ENCODE peak calls at places on chromosomes 3 and 15, in six cellular contexts. One of them, this sample, is unnamed.

GRCh38 chr3:179068779-179069530 is 2.7 kb downstream of the ZMAT3 start:
- DNase-seq in mammary epithelial cell: no peak
- DNase-seq in colonic mucosa: peak
- DNase-seq in Caco-2: no peak
- DNase-seq in OCI-LY7: peak
- DNase-seq in GM12878: no peak
- DNase-seq in this sample: peak

GRCh38 chr15:83287541-83288027 is 3.1 kb upstream of the BNC1 start:
- DNase-seq in colonic mucosa: no peak
- DNase-seq in Caco-2: no peak
- DNase-seq in GM12878: no peak
- DNase-seq in OCI-LY7: no peak
- DNase-seq in mammary epithelial cell: peak
- DNase-seq in this sample: peak

GRCh38 chr15:32833323-32833944 is 115.6 kb downstream of the GREM1 start:
- DNase-seq in OCI-LY7: no peak
- DNase-seq in Caco-2: no peak
- DNase-seq in colonic mucosa: no peak
- DNase-seq in GM12878: no peak
- DNase-seq in mammary epithelial cell: peak
- DNase-seq in this sample: no peak

GRCh38 chr15:99578809-99579208 is 13.0 kb downstream of the MEF2A start:
- DNase-seq in mammary epithelial cell: no peak
- DNase-seq in Caco-2: no peak
- DNase-seq in GM12878: no peak
- DNase-seq in colonic mucosa: no peak
- DNase-seq in OCI-LY7: no peak
- DNase-seq in this sample: no peak

GRCh38 chr3:184680411-184680990 is 31.4 kb downstream of the MAGEF1 start:
- DNase-seq in Caco-2: no peak
- DNase-seq in mammary epithelial cell: no peak
- DNase-seq in GM12878: no peak
- DNase-seq in OCI-LY7: no peak
- DNase-seq in colonic mucosa: no peak
- DNase-seq in this sample: no peak

GRCh38 chr3:11059090-11059798 is 66.7 kb downstream of the SLC6A1 start:
- DNase-seq in colonic mucosa: peak
- DNase-seq in Caco-2: peak
- DNase-seq in mammary epithelial cell: peak
- DNase-seq in OCI-LY7: peak
- DNase-seq in GM12878: no peak
- DNase-seq in this sample: peak

GRCh38 chr15:65368300-65368617 is 9.5 kb downstream of the IGDCC3 start:
- DNase-seq in GM12878: no peak
- DNase-seq in OCI-LY7: no peak
- DNase-seq in mammary epithelial cell: no peak
- DNase-seq in Caco-2: no peak
- DNase-seq in colonic mucosa: no peak
- DNase-seq in this sample: no peak

GRCh38 chr3:56879453-56880224 is 77.9 kb upstream of the ARHGEF3 start:
- DNase-seq in OCI-LY7: no peak
- DNase-seq in colonic mucosa: no peak
- DNase-seq in mammary epithelial cell: peak
- DNase-seq in Caco-2: no peak
- DNase-seq in GM12878: no peak
- DNase-seq in this sample: peak

GRCh38 chr15:73792429-73792828 is 39.3 kb upstream of the INSYN1 start:
- DNase-seq in mammary epithelial cell: no peak
- DNase-seq in OCI-LY7: no peak
- DNase-seq in GM12878: no peak
- DNase-seq in Caco-2: no peak
- DNase-seq in colonic mucosa: no peak
- DNase-seq in this sample: no peak

GRCh38 chr3:24829011-24829581 is 334.4 kb upstream of the THRB start:
- DNase-seq in colonic mucosa: peak
- DNase-seq in mammary epithelial cell: no peak
- DNase-seq in Caco-2: no peak
- DNase-seq in GM12878: no peak
- DNase-seq in OCI-LY7: no peak
- DNase-seq in this sample: no peak

GRCh38 chr15:44034933-44035624 is 160.0 kb downstream of the FRMD5 start:
- DNase-seq in colonic mucosa: no peak
- DNase-seq in OCI-LY7: no peak
- DNase-seq in Caco-2: no peak
- DNase-seq in mammary epithelial cell: peak
- DNase-seq in GM12878: no peak
- DNase-seq in this sample: peak

GRCh38 chr3:99878005-99878404 is 60.3 kb downstream of the CMSS1 start:
- DNase-seq in Caco-2: no peak
- DNase-seq in mammary epithelial cell: peak
- DNase-seq in OCI-LY7: no peak
- DNase-seq in GM12878: no peak
- DNase-seq in colonic mucosa: no peak
- DNase-seq in this sample: peak

GRCh38 chr3:129017531-129017899 is 16.4 kb downstream of the EFCC1 start:
- DNase-seq in OCI-LY7: no peak
- DNase-seq in GM12878: no peak
- DNase-seq in mammary epithelial cell: no peak
- DNase-seq in Caco-2: no peak
- DNase-seq in colonic mucosa: no peak
- DNase-seq in this sample: no peak

GRCh38 chr3:177672252-177672911 is 475.1 kb upstream of the TBL1XR1 start:
- DNase-seq in mammary epithelial cell: no peak
- DNase-seq in colonic mucosa: no peak
- DNase-seq in Caco-2: peak
- DNase-seq in GM12878: no peak
- DNase-seq in OCI-LY7: no peak
- DNase-seq in this sample: no peak

GRCh38 chr3:189967254-189967865 is 153.3 kb downstream of the P3H2 start:
- DNase-seq in Caco-2: no peak
- DNase-seq in colonic mucosa: peak
- DNase-seq in mammary epithelial cell: peak
- DNase-seq in OCI-LY7: peak
- DNase-seq in GM12878: no peak
- DNase-seq in this sample: peak

GRCh38 chr15:69573815-69574472 is 121.3 kb downstream of the RPLP1 start:
- DNase-seq in colonic mucosa: no peak
- DNase-seq in OCI-LY7: no peak
- DNase-seq in GM12878: no peak
- DNase-seq in Caco-2: no peak
- DNase-seq in mammary epithelial cell: no peak
- DNase-seq in this sample: peak

GRCh38 chr3:155908086-155908485 is 37.6 kb downstream of the GMPS start:
- DNase-seq in colonic mucosa: no peak
- DNase-seq in mammary epithelial cell: no peak
- DNase-seq in OCI-LY7: no peak
- DNase-seq in Caco-2: no peak
- DNase-seq in GM12878: no peak
- DNase-seq in this sample: no peak

GRCh38 chr15:92715753-92716152 is 60.2 kb upstream of the FAM174B start:
- DNase-seq in OCI-LY7: no peak
- DNase-seq in GM12878: no peak
- DNase-seq in Caco-2: no peak
- DNase-seq in colonic mucosa: no peak
- DNase-seq in mammary epithelial cell: no peak
- DNase-seq in this sample: peak

GRCh38 chr3:133452603-133453313 is 52.9 kb downstream of the BFSP2 start:
- DNase-seq in mammary epithelial cell: no peak
- DNase-seq in colonic mucosa: no peak
- DNase-seq in OCI-LY7: no peak
- DNase-seq in GM12878: no peak
- DNase-seq in Caco-2: peak
- DNase-seq in this sample: no peak

GRCh38 chr3:53581671-53582070 is 87.3 kb downstream of the CACNA1D start:
- DNase-seq in mammary epithelial cell: peak
- DNase-seq in GM12878: no peak
- DNase-seq in Caco-2: no peak
- DNase-seq in OCI-LY7: no peak
- DNase-seq in colonic mucosa: no peak
- DNase-seq in this sample: no peak

GRCh38 chr15:62393196-62393595 is 228.1 kb upstream of the C2CD4B start:
- DNase-seq in GM12878: no peak
- DNase-seq in OCI-LY7: no peak
- DNase-seq in colonic mucosa: no peak
- DNase-seq in Caco-2: no peak
- DNase-seq in mammary epithelial cell: peak
- DNase-seq in this sample: no peak

GRCh38 chr3:16147226-16147625 is 27.3 kb upstream of the GALNT15 start:
- DNase-seq in GM12878: no peak
- DNase-seq in Caco-2: no peak
- DNase-seq in colonic mucosa: no peak
- DNase-seq in mammary epithelial cell: peak
- DNase-seq in OCI-LY7: no peak
- DNase-seq in this sample: peak

GRCh38 chr3:47583320-47584075 is 4.8 kb upstream of the CSPG5 start:
- DNase-seq in OCI-LY7: no peak
- DNase-seq in GM12878: no peak
- DNase-seq in colonic mucosa: no peak
- DNase-seq in Caco-2: no peak
- DNase-seq in mammary epithelial cell: peak
- DNase-seq in this sample: no peak

GRCh38 chr3:166248784-166249183 is 411.6 kb upstream of the BCHE start:
- DNase-seq in mammary epithelial cell: no peak
- DNase-seq in GM12878: no peak
- DNase-seq in OCI-LY7: no peak
- DNase-seq in Caco-2: no peak
- DNase-seq in colonic mucosa: no peak
- DNase-seq in this sample: no peak

GRCh38 chr3:158573714-158574113 is 2.7 kb downstream of the MLF1 start:
- DNase-seq in mammary epithelial cell: no peak
- DNase-seq in Caco-2: no peak
- DNase-seq in OCI-LY7: no peak
- DNase-seq in GM12878: no peak
- DNase-seq in colonic mucosa: no peak
- DNase-seq in this sample: no peak

GRCh38 chr15:85755471-85755870 is 39.3 kb downstream of the KLHL25 start:
- DNase-seq in mammary epithelial cell: no peak
- DNase-seq in Caco-2: peak
- DNase-seq in colonic mucosa: no peak
- DNase-seq in GM12878: no peak
- DNase-seq in OCI-LY7: no peak
- DNase-seq in this sample: no peak

GRCh38 chr3:52277972-52278509 is 408 bp downstream of the WDR82 start:
- DNase-seq in mammary epithelial cell: no peak
- DNase-seq in OCI-LY7: peak
- DNase-seq in colonic mucosa: peak
- DNase-seq in GM12878: no peak
- DNase-seq in Caco-2: no peak
- DNase-seq in this sample: peak
- TF ChIP-seq CTCF in mammary epithelial cell: peak
- TF ChIP-seq CTCF in OCI-LY7: peak
- TF ChIP-seq CTCF in colonic mucosa: peak
- TF ChIP-seq CTCF in GM12878: peak
- TF ChIP-seq CTCF in Caco-2: peak
- TF ChIP-seq CTCF in this sample: peak

DNA sequence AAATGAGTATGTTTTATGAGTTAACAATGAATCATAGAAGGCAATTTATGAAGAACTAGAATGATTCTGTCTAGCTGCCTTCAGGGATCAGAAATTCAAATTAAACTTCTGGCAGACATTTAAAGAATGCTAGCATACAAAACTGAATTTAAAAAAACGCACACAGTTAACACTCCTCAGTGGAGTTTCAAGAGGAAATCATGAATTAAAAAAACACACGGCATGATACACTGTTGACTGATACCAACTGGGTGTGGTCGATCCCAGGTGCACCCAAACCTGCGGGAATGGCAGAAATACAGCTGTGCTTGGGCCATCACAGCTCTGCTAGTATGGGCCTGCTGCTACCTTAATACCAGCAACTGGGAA is 526.0 kb downstream of the FOXP1 start:
- DNase-seq in GM12878: no peak
- DNase-seq in OCI-LY7: no peak
- DNase-seq in colonic mucosa: peak
- DNase-seq in Caco-2: no peak
- DNase-seq in mammary epithelial cell: peak
- DNase-seq in this sample: no peak
- H3K4me3 ChIP-seq in GM12878: no peak
- H3K4me3 ChIP-seq in OCI-LY7: no peak
- H3K4me3 ChIP-seq in colonic mucosa: no peak
- H3K4me3 ChIP-seq in Caco-2: no peak
- H3K4me3 ChIP-seq in mammary epithelial cell: peak
- H3K4me3 ChIP-seq in this sample: no peak

GRCh38 chr3:2536575-2536974 is 437.9 kb downstream of the CNTN4 start:
- DNase-seq in colonic mucosa: no peak
- DNase-seq in GM12878: no peak
- DNase-seq in mammary epithelial cell: no peak
- DNase-seq in Caco-2: no peak
- DNase-seq in OCI-LY7: no peak
- DNase-seq in this sample: no peak

GRCh38 chr3:2544212-2544611 is 445.5 kb downstream of the CNTN4 start:
- DNase-seq in colonic mucosa: no peak
- DNase-seq in GM12878: no peak
- DNase-seq in OCI-LY7: no peak
- DNase-seq in mammary epithelial cell: no peak
- DNase-seq in Caco-2: no peak
- DNase-seq in this sample: no peak

GRCh38 chr3:2544718-2545117 is 446.1 kb downstream of the CNTN4 start:
- DNase-seq in mammary epithelial cell: no peak
- DNase-seq in GM12878: no peak
- DNase-seq in colonic mucosa: no peak
- DNase-seq in OCI-LY7: no peak
- DNase-seq in Caco-2: no peak
- DNase-seq in this sample: no peak

GRCh38 chr3:2543247-2543646 is 444.6 kb downstream of the CNTN4 start:
- DNase-seq in Caco-2: no peak
- DNase-seq in OCI-LY7: no peak
- DNase-seq in colonic mucosa: no peak
- DNase-seq in mammary epithelial cell: no peak
- DNase-seq in GM12878: no peak
- DNase-seq in this sample: no peak

GRCh38 chr3:2540115-2540514 is 441.4 kb downstream of the CNTN4 start:
- DNase-seq in Caco-2: no peak
- DNase-seq in GM12878: no peak
- DNase-seq in colonic mucosa: no peak
- DNase-seq in OCI-LY7: no peak
- DNase-seq in mammary epithelial cell: no peak
- DNase-seq in this sample: no peak
- TF ChIP-seq CTCF in Caco-2: no peak
- TF ChIP-seq CTCF in GM12878: no peak
- TF ChIP-seq CTCF in colonic mucosa: no peak
- TF ChIP-seq CTCF in OCI-LY7: no peak
- TF ChIP-seq CTCF in mammary epithelial cell: no peak
- TF ChIP-seq CTCF in this sample: no peak

DNA sequence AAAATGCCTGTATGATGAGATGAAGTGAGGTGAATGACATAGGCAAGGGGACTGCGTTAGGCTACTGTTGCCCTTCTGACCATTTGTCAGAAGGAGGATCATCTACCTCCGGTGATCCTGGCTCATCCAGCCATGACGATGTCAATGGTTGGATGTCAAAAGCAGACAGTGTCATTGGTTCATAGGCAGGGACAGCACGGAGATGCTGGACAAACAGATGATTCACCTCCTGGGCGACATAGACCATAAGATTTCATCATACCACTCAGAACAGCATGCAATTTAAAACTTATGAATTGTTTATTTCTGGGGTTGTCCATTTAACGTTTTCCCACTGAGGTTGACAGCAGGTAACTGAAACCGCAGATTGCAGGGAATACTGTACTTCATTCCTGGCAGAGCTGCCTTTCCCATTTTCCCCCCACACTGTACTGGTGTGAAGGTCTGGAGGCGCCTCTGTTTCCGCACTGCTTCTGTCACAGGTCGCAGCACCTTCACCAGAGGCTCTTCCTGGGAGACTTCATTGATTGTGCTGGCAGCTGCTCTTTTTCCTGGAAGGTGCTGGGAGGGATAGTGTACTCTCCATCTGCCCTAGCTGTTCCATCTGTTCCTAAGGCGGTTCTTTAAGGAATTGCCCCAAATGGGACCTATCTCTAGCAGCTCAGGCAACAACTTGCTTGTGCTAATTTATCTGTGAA is 32.5 kb upstream of the TMOD3 start:
- DNase-seq in GM12878: no peak
- DNase-seq in Caco-2: no peak
- DNase-seq in OCI-LY7: no peak
- DNase-seq in colonic mucosa: no peak
- DNase-seq in mammary epithelial cell: no peak
- DNase-seq in this sample: peak
- H3K4me3 ChIP-seq in GM12878: no peak
- H3K4me3 ChIP-seq in Caco-2: no peak
- H3K4me3 ChIP-seq in OCI-LY7: no peak
- H3K4me3 ChIP-seq in colonic mucosa: no peak
- H3K4me3 ChIP-seq in mammary epithelial cell: no peak
- H3K4me3 ChIP-seq in this sample: no peak

This sample was measured in fibroblast of pulmonary artery.